ENCODE peak calls at places on chromosome 12, in six cellular contexts. N, E, S, C, J and Q are unnamed samples.
A peak's percentile ranks its signal among the peaks of the same experiment; 100 is the strongest.

GRCh38 chr12:56084958-56085543 is 5.1 kb downstream of the ERBB3 start:
- DNase-seq in N (peak; percentile 71), E (no peak), S (peak; percentile 46), C (peak; percentile 17), J (peak; percentile 41), Q (no peak)

GRCh38 chr12:82517027-82517426 is 158.7 kb downstream of the METTL25 start:
- DNase-seq in N (peak; percentile 57), E (no peak), S (no peak), C (peak; percentile 38), J (no peak), Q (no peak)

GRCh38 chr12:59004466-59004865 is 84.2 kb upstream of the LRIG3 start:
- DNase-seq in N (no peak), E (no peak), S (no peak), C (no peak), J (no peak), Q (no peak)

GRCh38 chr12:111304642-111305071 is 64.2 kb downstream of the PHETA1 start:
- DNase-seq in N (peak; percentile 78), E (no peak), S (no peak), C (no peak), J (peak; percentile 29), Q (no peak)

GRCh38 chr12:6769003-6769389 is 2.8 kb downstream of the PTMS start:
- DNase-seq in N (peak; percentile 82), E (no peak), S (no peak), C (peak; percentile 36), J (no peak), Q (no peak)

GRCh38 chr12:4664111-4664510 is 15.2 kb downstream of the NDUFA9 start:
- DNase-seq in N (peak; percentile 54), E (no peak), S (no peak), C (peak; percentile 93), J (no peak), Q (no peak)

GRCh38 chr12:46300906-46301305 is 32.1 kb upstream of the SLC38A1 start:
- DNase-seq in N (no peak), E (no peak), S (no peak), C (no peak), J (peak; percentile 12), Q (no peak)

GRCh38 chr12:31321565-31322228 is 4.3 kb downstream of the SINHCAF start:
- DNase-seq in N (no peak), E (no peak), S (no peak), C (peak; percentile 27), J (no peak), Q (no peak)

GRCh38 chr12:27592548-27592947 is 68.5 kb downstream of the PPFIBP1 start:
- DNase-seq in N (peak; percentile 65), E (no peak), S (peak; percentile 40), C (peak; percentile 85), J (no peak), Q (no peak)

GRCh38 chr12:114975974-114976310 is 292.0 kb upstream of the TBX3 start:
- DNase-seq in N (no peak), E (no peak), S (no peak), C (peak; percentile 38), J (no peak), Q (no peak)

GRCh38 chr12:50467441-50467840 is 37.3 kb upstream of the DIP2B start:
- DNase-seq in N (no peak), E (no peak), S (no peak), C (peak; percentile 3), J (no peak), Q (no peak)

GRCh38 chr12:14403711-14404164 is 38.3 kb downstream of the ATF7IP start:
- DNase-seq in N (no peak), E (no peak), S (no peak), C (peak; percentile 77), J (no peak), Q (no peak)

GRCh38 chr12:133130808-133131128 is 341 bp downstream of the ZNF10 start:
- DNase-seq in N (no peak), E (peak; percentile 35), S (peak; percentile 32), C (peak; percentile 57), J (peak; percentile 62), Q (peak; percentile 65)

GRCh38 chr12:2384533-2385328 is 331.9 kb downstream of the CACNA1C start:
- DNase-seq in N (peak; percentile 42), E (no peak), S (no peak), C (peak; percentile 86), J (no peak), Q (no peak)

GRCh38 chr12:52311282-52311643 is 9.9 kb downstream of the KRT83 start:
- DNase-seq in N (no peak), E (no peak), S (no peak), C (peak; percentile 63), J (no peak), Q (no peak)

GRCh38 chr12:7373226-7373625 is 69.4 kb downstream of the ACSM4 start:
- DNase-seq in N (peak; percentile 15), E (no peak), S (no peak), C (peak; percentile 11), J (no peak), Q (no peak)

GRCh38 chr12:39103552-39104165 is 198.3 kb upstream of the CPNE8 start:
- DNase-seq in N (peak; percentile 82), E (no peak), S (no peak), C (peak; percentile 81), J (peak; percentile 6), Q (no peak)

GRCh38 chr12:51915003-51915625 is 7.8 kb downstream of the ACVRL1 start:
- DNase-seq in N (no peak), E (no peak), S (no peak), C (no peak), J (no peak), Q (no peak)

GRCh38 chr12:51323966-51324895 is at the start of gene BIN2:
- DNase-seq in N (no peak), E (peak; percentile 65), S (peak; percentile 56), C (no peak), J (peak; percentile 89), Q (peak; percentile 85)

GRCh38 chr12:98419101-98419794 is 96.1 kb upstream of the TMPO start:
- DNase-seq in N (no peak), E (no peak), S (no peak), C (peak; percentile 6), J (no peak), Q (no peak)

GRCh38 chr12:90897316-90897715 is 57.7 kb downstream of the CCER1 start:
- DNase-seq in N (no peak), E (no peak), S (no peak), C (no peak), J (no peak), Q (no peak)

GRCh38 chr12:77973579-77973978 is 142.9 kb downstream of the NAV3 start:
- DNase-seq in N (no peak), E (no peak), S (no peak), C (no peak), J (no peak), Q (no peak)

GRCh38 chr12:26761775-26762174 is 71.2 kb downstream of the ITPR2 start:
- DNase-seq in N (no peak), E (no peak), S (no peak), C (no peak), J (no peak), Q (no peak)

GRCh38 chr12:55818140-55818728 is 393 bp downstream of the ORMDL2 start:
- DNase-seq in N (no peak), E (no peak), S (no peak), C (peak; percentile 82), J (no peak), Q (no peak)

GRCh38 chr12:4401108-4401507 is 21.6 kb upstream of the FGF23 start:
- DNase-seq in N (no peak), E (no peak), S (no peak), C (no peak), J (no peak), Q (no peak)

GRCh38 chr12:3117628-3118027 is 40.4 kb downstream of the TSPAN9 start:
- DNase-seq in N (no peak), E (no peak), S (no peak), C (peak; percentile 88), J (no peak), Q (no peak)

GRCh38 chr12:121357331-121357730 is 5.1 kb upstream of the ANAPC5 start:
- DNase-seq in N (no peak), E (no peak), S (no peak), C (no peak), J (no peak), Q (no peak)

GRCh38 chr12:11663128-11663527 is 13.7 kb downstream of the ETV6 start:
- DNase-seq in N (no peak), E (no peak), S (no peak), C (no peak), J (no peak), Q (no peak)
- H3K4me1 ChIP-seq in N (peaks cover 14% of the 10 kb centered on the region), E (peaks cover 60% of the 10 kb centered on the region), S (peaks cover 20% of the 10 kb centered on the region), C (peaks cover 15% of the 10 kb centered on the region), J (peaks cover 12% of the 10 kb centered on the region), Q (peaks cover 55% of the 10 kb centered on the region)

DNA sequence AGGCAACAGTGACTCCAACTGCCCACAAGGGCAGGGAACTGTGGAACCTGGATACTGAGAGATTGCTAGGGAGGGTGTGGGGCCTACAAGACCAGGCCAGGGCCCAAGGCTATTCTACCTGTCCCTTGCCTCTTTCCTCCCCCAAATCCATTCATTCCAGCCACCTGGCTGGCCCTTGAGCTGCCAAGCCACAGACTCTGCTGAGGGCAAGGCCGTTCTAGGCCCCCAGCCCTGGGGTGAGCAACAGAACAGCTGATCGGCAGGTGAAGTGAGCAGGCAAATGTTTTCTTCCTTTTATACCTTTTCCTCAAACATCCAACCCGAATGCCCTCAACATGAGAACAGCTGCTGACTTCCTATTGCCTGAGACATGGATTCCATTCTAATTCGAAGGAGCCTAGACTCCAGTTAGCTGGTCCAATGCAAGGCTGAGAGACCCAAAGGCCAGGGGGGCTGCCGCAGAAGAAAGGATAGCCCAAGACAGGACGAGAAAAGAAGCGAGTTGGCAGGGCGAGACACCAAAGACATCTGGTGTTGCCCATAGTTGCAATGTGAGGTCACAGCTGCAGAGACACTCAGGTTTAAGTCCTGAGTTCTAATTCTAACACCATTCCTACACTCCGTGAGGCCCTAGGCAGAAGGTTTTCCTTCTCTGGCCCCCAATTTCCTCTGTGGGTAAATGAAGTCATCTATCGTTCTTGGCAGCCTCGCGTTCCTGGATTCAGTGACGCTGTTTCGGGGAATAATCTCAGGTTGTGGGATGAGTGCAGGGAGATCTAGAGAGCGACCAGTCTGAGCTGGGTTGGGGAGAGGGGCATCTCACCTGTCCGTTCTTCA is 1.7 kb downstream of the C1QL4 start:
- DNase-seq in N (no peak), E (no peak), S (no peak), C (no peak), J (no peak), Q (no peak)
- H3K27me3 ChIP-seq in N (peaks cover 42% of the 10 kb centered on the region), E (peaks cover 82% of the 10 kb centered on the region), S (peaks cover 49% of the 10 kb centered on the region), C (peaks cover 37% of the 10 kb centered on the region), J (no peaks in the 10 kb centered on the region), Q (peaks cover 75% of the 10 kb centered on the region)

GRCh38 chr12:615620-616019 is 47.6 kb downstream of the NINJ2 start:
- DNase-seq in N (no peak), E (no peak), S (no peak), C (no peak), J (no peak), Q (no peak)
- H3K4me1 ChIP-seq in N (no peaks in the 10 kb centered on the region), E (peaks cover 64% of the 10 kb centered on the region), S (no peaks in the 10 kb centered on the region), C (peaks cover 1% of the 10 kb centered on the region), J (no peaks in the 10 kb centered on the region), Q (peaks cover 65% of the 10 kb centered on the region)

GRCh38 chr12:53777936-53778644 is 26.3 kb upstream of the CISTR start:
- DNase-seq in N (no peak), E (no peak), S (no peak), C (peak; percentile 27), J (no peak), Q (no peak)

GRCh38 chr12:53780323-53780722 is 28.5 kb upstream of the CISTR start:
- DNase-seq in N (no peak), E (no peak), S (no peak), C (no peak), J (no peak), Q (no peak)

GRCh38 chr12:53777412-53777811 is 25.6 kb upstream of the CISTR start:
- DNase-seq in N (no peak), E (no peak), S (no peak), C (no peak), J (no peak), Q (no peak)

GRCh38 chr12:53775478-53776145 is 23.8 kb upstream of the CISTR start:
- DNase-seq in N (no peak), E (no peak), S (peak; percentile 35), C (no peak), J (no peak), Q (no peak)

GRCh38 chr12:53776872-53777271 is 25.1 kb upstream of the CISTR start:
- DNase-seq in N (no peak), E (no peak), S (no peak), C (no peak), J (no peak), Q (no peak)
- H3K27me3 ChIP-seq in N (no peaks in the 10 kb centered on the region), E (peaks cover 25% of the 10 kb centered on the region), S (peaks cover 3% of the 10 kb centered on the region), C (peaks cover 21% of the 10 kb centered on the region), J (peaks cover 30% of the 10 kb centered on the region), Q (peaks cover 3% of the 10 kb centered on the region)